ENCODE peak calls at places on chromosomes 1 and 21, in five cellular contexts. T is PC-9; P is caudate nucleus; D is CD4-positive, alpha-beta memory T cell; C is breast epithelium. N is an unnamed sample.
A peak's percentile ranks its signal among the peaks of the same experiment; 100 is the strongest.

GRCh38 chr1:79259390-79260336 is 253.1 kb upstream of the ADGRL4 start:
- DNase-seq in C (no peak), P (no peak), T (no peak), D (no peak), N (no peak)

GRCh38 chr1:12063141-12064072 is at the start of gene TNFRSF8:
- DNase-seq in T (no peak), D (no peak), C (no peak), P (no peak), N (no peak)

GRCh38 chr1:6273380-6273891 is 12.5 kb upstream of the GPR153 start:
- DNase-seq in P (peak; percentile 46), C (no peak), T (no peak), D (no peak), N (no peak)

GRCh38 chr1:100706861-100707260 is 12.7 kb upstream of the VCAM1 start:
- DNase-seq in C (no peak), D (no peak), P (no peak), T (no peak), N (no peak)

GRCh38 chr1:24437631-24438396 is 22.2 kb downstream of the NIPAL3 start:
- DNase-seq in C (no peak), P (no peak), D (no peak), T (no peak), N (no peak)

GRCh38 chr1:152015766-152016165 is 21.0 kb downstream of the S100A11 start:
- DNase-seq in T (no peak), C (no peak), D (no peak), P (no peak), N (no peak)

GRCh38 chr1:168335500-168335899 is 54.8 kb downstream of the TBX19 start:
- DNase-seq in D (no peak), T (no peak), C (no peak), P (no peak), N (no peak)

GRCh38 chr1:149848811-149849210 is 50.6 kb upstream of the BOLA1 start:
- DNase-seq in P (no peak), D (no peak), C (no peak), T (no peak), N (no peak)

GRCh38 chr21:30257773-30258172 is 25.0 kb downstream of the KRTAP24-1 start:
- DNase-seq in D (no peak), C (no peak), T (peak; percentile 12), P (no peak), N (no peak)

GRCh38 chr1:165679282-165680036 is 18.9 kb downstream of the ALDH9A1 start:
- DNase-seq in P (no peak), D (no peak), T (no peak), C (no peak), N (no peak)

GRCh38 chr1:184193451-184193850 is 141.9 kb downstream of the TSEN15 start:
- DNase-seq in D (no peak), C (no peak), T (no peak), P (no peak), N (no peak)

DNA sequence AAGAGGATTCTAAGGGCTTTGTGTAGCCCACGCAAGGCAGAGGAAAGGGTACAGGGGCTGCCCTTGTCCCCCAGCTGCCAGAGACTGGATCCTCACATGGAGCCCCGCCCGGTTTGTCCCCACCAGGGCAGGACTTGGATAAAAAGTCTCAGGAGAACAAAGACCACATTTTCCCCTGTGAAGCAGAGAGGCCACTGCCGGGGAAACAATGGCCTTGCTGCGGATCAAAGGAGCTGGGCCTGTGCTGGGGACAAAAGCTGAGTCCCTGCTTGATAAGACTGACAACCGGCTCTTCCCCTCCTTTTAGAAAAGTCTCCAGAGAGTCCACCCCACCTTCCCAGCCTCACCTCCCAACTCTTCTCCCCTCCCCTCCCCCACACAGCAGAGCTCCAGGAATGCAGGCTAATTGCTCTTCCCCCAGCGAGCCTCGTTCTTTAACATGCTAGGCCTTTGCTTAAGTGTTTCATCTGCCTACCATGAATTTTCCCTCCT is 142.4 kb downstream of the PLPP3 start:
- DNase-seq in C (no peak), P (peak; percentile 72), T (no peak), D (no peak), N (no peak)
- H3K27ac ChIP-seq in C (no peak overlapping the region), P (peak overlapping the region; percentile 96), T (no peak overlapping the region), D (no peak overlapping the region), N (no peak overlapping the region)

DNA sequence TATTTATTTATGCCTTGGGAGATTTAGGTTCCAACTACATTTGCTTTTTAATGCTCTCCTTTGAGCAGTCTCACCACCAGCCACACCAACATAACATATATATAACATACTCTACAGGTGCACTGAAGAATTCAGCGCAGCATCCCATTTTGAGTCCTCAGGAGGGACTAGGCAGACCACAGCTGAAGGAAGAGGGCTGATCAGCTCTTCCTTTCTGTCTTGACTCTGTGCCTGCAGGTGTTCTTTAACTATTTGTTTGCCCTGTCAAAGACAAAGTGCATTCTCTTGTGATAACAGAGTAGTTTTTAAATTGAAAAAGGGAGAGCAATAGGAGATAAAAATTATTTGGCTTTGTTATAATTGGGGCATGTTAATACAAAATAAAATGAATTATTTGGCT is 17.0 kb downstream of the HIPK1 start:
- DNase-seq in T (no peak), D (no peak), C (no peak), P (no peak), N (no peak)
- H3K27ac ChIP-seq in T (no peak overlapping the region), D (peak overlapping the region; percentile 27), C (no peak overlapping the region), P (no peak overlapping the region), N (no peak overlapping the region)

GRCh38 chr1:190551638-190552037 is 74.0 kb upstream of the BRINP3 start:
- DNase-seq in P (no peak), C (no peak), D (no peak), T (no peak), N (no peak)
- H3K27ac ChIP-seq in P (no peak overlapping the region), C (no peak overlapping the region), D (no peak overlapping the region), T (no peak overlapping the region), N (no peak overlapping the region)

GRCh38 chr21:36423772-36424433 is 38.7 kb downstream of the CHAF1B start:
- DNase-seq in D (no peak), C (no peak), P (no peak), T (no peak), N (no peak)
- H3K27ac ChIP-seq in D (no peak overlapping the region), C (no peak overlapping the region), P (no peak overlapping the region), T (no peak overlapping the region), N (no peak overlapping the region)

DNA sequence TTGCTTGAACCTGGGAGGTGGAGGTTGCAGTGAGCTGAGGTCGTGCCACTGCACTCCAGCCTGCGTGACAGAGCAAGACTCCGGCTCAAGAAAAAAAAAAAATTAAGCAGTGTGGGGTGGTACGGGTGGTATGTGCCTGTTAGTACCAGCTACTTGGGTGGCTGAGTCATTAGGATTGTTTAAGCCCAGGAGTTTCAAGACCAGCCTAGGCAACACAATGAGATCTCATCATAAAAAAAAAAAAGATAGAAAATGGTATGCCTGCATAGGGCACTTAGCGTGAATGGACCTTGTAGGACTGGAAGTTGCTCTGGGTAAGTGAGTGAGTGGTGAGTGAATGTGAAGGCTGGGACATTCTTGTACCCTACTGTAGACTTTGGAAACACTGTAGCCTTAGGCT is 37.0 kb downstream of the TBCE start:
- DNase-seq in D (no peak), P (no peak), C (no peak), T (peak; percentile 58), N (peak; percentile 92)
- H3K27ac ChIP-seq in D (no peak overlapping the region), P (no peak overlapping the region), C (no peak overlapping the region), T (peak overlapping the region; percentile 39), N (peak overlapping the region; percentile 54)

GRCh38 chr21:36551326-36551725 is 71.4 kb upstream of the CLDN14 start:
- DNase-seq in C (no peak), D (no peak), P (no peak), T (no peak), N (no peak)
- H3K27ac ChIP-seq in C (no peak overlapping the region), D (no peak overlapping the region), P (no peak overlapping the region), T (no peak overlapping the region), N (no peak overlapping the region)

GRCh38 chr1:89552481-89553194 is 28.0 kb downstream of the LRRC8B start:
- DNase-seq in T (peak; percentile 9), C (peak; percentile 38), P (no peak), D (no peak), N (no peak)
- H3K27ac ChIP-seq in T (peak overlapping the region; percentile 77), C (peak overlapping the region; percentile 76), P (no peak overlapping the region), D (no peak overlapping the region), N (peak overlapping the region; percentile 61)

N was measured in epithelial cell of prostate.